ENCODE peak calls at places on chromosomes 1 and 21, in six cellular contexts. One of them, this sample, is unnamed.

GRCh38 chr1:59057801-59058200 is 239.1 kb upstream of the FGGY start:
- DNase-seq in Ammon's horn: no peak
- DNase-seq in HTR-8/SVneo: no peak
- DNase-seq in T-helper 1 cell: no peak
- DNase-seq in endothelial cell: no peak
- DNase-seq in stromal cell of bone marrow: no peak
- DNase-seq in this sample: no peak

GRCh38 chr1:118963456-118964430 is 24.4 kb downstream of the TBX15 start:
- DNase-seq in Ammon's horn: no peak
- DNase-seq in HTR-8/SVneo: no peak
- DNase-seq in T-helper 1 cell: no peak
- DNase-seq in endothelial cell: no peak
- DNase-seq in stromal cell of bone marrow: peak; percentile 84
- DNase-seq in this sample: no peak

GRCh38 chr1:7808253-7808844 is 24.3 kb downstream of the PER3 start:
- DNase-seq in Ammon's horn: peak; percentile 29
- DNase-seq in HTR-8/SVneo: peak; percentile 12
- DNase-seq in T-helper 1 cell: peak; percentile 23
- DNase-seq in endothelial cell: no peak
- DNase-seq in stromal cell of bone marrow: peak; percentile 5
- DNase-seq in this sample: no peak

GRCh38 chr1:207414606-207415108 is 39.5 kb upstream of the CR2 start:
- DNase-seq in Ammon's horn: no peak
- DNase-seq in HTR-8/SVneo: no peak
- DNase-seq in T-helper 1 cell: peak; percentile 37
- DNase-seq in endothelial cell: no peak
- DNase-seq in stromal cell of bone marrow: no peak
- DNase-seq in this sample: no peak

GRCh38 chr1:56644064-56644940 is 812 bp upstream of the PRKAA2 start:
- DNase-seq in Ammon's horn: peak; percentile 6
- DNase-seq in HTR-8/SVneo: no peak
- DNase-seq in T-helper 1 cell: no peak
- DNase-seq in endothelial cell: peak; percentile 11
- DNase-seq in stromal cell of bone marrow: no peak
- DNase-seq in this sample: no peak

GRCh38 chr1:10696977-10697376 is 99.5 kb downstream of the CASZ1 start:
- DNase-seq in Ammon's horn: no peak
- DNase-seq in HTR-8/SVneo: peak; percentile 32
- DNase-seq in T-helper 1 cell: no peak
- DNase-seq in endothelial cell: no peak
- DNase-seq in stromal cell of bone marrow: no peak
- DNase-seq in this sample: no peak

GRCh38 chr1:20725189-20726106 is 7.1 kb downstream of the SH2D5 start:
- DNase-seq in Ammon's horn: peak; percentile 1
- DNase-seq in HTR-8/SVneo: no peak
- DNase-seq in T-helper 1 cell: no peak
- DNase-seq in endothelial cell: no peak
- DNase-seq in stromal cell of bone marrow: peak; percentile 47
- DNase-seq in this sample: no peak

GRCh38 chr1:180936110-180937011 is 23.7 kb downstream of the KIAA1614 start:
- DNase-seq in Ammon's horn: no peak
- DNase-seq in HTR-8/SVneo: no peak
- DNase-seq in T-helper 1 cell: no peak
- DNase-seq in endothelial cell: no peak
- DNase-seq in stromal cell of bone marrow: no peak
- DNase-seq in this sample: no peak

GRCh38 chr1:24318238-24318987 is 744 bp upstream of the GRHL3 start:
- DNase-seq in Ammon's horn: peak; percentile 23
- DNase-seq in HTR-8/SVneo: no peak
- DNase-seq in T-helper 1 cell: no peak
- DNase-seq in endothelial cell: no peak
- DNase-seq in stromal cell of bone marrow: no peak
- DNase-seq in this sample: no peak

GRCh38 chr1:21308847-21309652 is 18.8 kb upstream of the ECE1 start:
- DNase-seq in Ammon's horn: no peak
- DNase-seq in HTR-8/SVneo: no peak
- DNase-seq in T-helper 1 cell: no peak
- DNase-seq in endothelial cell: no peak
- DNase-seq in stromal cell of bone marrow: no peak
- DNase-seq in this sample: no peak

GRCh38 chr21:35616090-35616489 is 444.2 kb downstream of the SETD4 start:
- DNase-seq in Ammon's horn: peak; percentile 21
- DNase-seq in HTR-8/SVneo: no peak
- DNase-seq in T-helper 1 cell: peak; percentile 1
- DNase-seq in endothelial cell: no peak
- DNase-seq in stromal cell of bone marrow: peak; percentile 78
- DNase-seq in this sample: no peak

GRCh38 chr1:100959502-100960060 is 63.7 kb downstream of the SLC30A7 start:
- DNase-seq in Ammon's horn: no peak
- DNase-seq in HTR-8/SVneo: no peak
- DNase-seq in T-helper 1 cell: no peak
- DNase-seq in endothelial cell: no peak
- DNase-seq in stromal cell of bone marrow: no peak
- DNase-seq in this sample: no peak

GRCh38 chr1:6239950-6240768 is 3.8 kb upstream of the HES3 start:
- DNase-seq in Ammon's horn: no peak
- DNase-seq in HTR-8/SVneo: no peak
- DNase-seq in T-helper 1 cell: no peak
- DNase-seq in endothelial cell: no peak
- DNase-seq in stromal cell of bone marrow: no peak
- DNase-seq in this sample: no peak

GRCh38 chr1:208272713-208273112 is 28.5 kb upstream of the PLXNA2 start:
- DNase-seq in Ammon's horn: no peak
- DNase-seq in HTR-8/SVneo: no peak
- DNase-seq in T-helper 1 cell: no peak
- DNase-seq in endothelial cell: no peak
- DNase-seq in stromal cell of bone marrow: no peak
- DNase-seq in this sample: no peak

GRCh38 chr1:245045087-245045881 is 109.5 kb upstream of the KIF26B start:
- DNase-seq in Ammon's horn: peak; percentile 27
- DNase-seq in HTR-8/SVneo: no peak
- DNase-seq in T-helper 1 cell: no peak
- DNase-seq in endothelial cell: no peak
- DNase-seq in stromal cell of bone marrow: peak; percentile 47
- DNase-seq in this sample: no peak

This sample was measured in activated effector memory CD4-positive, alpha-beta T cell treated with anti-CD3 and anti-CD28 coated beads, Interleukin-2, amount 50 U/mL, for 16 hours.